ENCODE peak calls at places on chromosome 10, in ten cellular contexts. W, J, U, E, Z, F, A, B, L and K are unnamed samples.

GRCh38 chr10:101569465-101569837 is 18.6 kb downstream of the POLL start:
- DNase-seq in W (no peak), J (no peak), U (no peak), E (no peak), Z (no peak), F (no peak), A (no peak), B (no peak), L (no peak), K (no peak)

GRCh38 chr10:86799188-86799845 is 42.9 kb downstream of the BMPR1A start:
- DNase-seq in W (no peak), J (no peak), U (no peak), E (no peak), Z (no peak), F (no peak), A (no peak), B (no peak), L (no peak), K (no peak)

GRCh38 chr10:125146791-125147604 is 13.4 kb downstream of the CTBP2 start:
- DNase-seq in W (peak), J (peak), U (no peak), E (peak), Z (no peak), F (peak), A (peak), B (no peak), L (no peak), K (peak)

GRCh38 chr10:25444266-25444665 is 269.5 kb downstream of the GPR158 start:
- DNase-seq in W (no peak), J (no peak), U (no peak), E (no peak), Z (no peak), F (no peak), A (no peak), B (no peak), L (no peak), K (no peak)

GRCh38 chr10:116960066-116960465 is 44.9 kb downstream of the SHTN1 start:
- DNase-seq in W (no peak), J (peak), U (no peak), E (no peak), Z (no peak), F (no peak), A (no peak), B (no peak), L (no peak), K (no peak)

GRCh38 chr10:71314028-71314693 is 4.9 kb upstream of the SLC29A3 start:
- DNase-seq in W (peak), J (peak), U (peak), E (no peak), Z (no peak), F (peak), A (peak), B (peak), L (peak), K (no peak)

GRCh38 chr10:131261890-131262289 is 49.6 kb downstream of the TCERG1L start:
- DNase-seq in W (no peak), J (no peak), U (no peak), E (no peak), Z (no peak), F (no peak), A (no peak), B (no peak), L (no peak), K (no peak)

GRCh38 chr10:56551037-56551436 is 190.0 kb upstream of the ZWINT start:
- DNase-seq in W (no peak), J (no peak), U (no peak), E (no peak), Z (no peak), F (no peak), A (no peak), B (no peak), L (no peak), K (no peak)

GRCh38 chr10:125152646-125153368 is 7.6 kb downstream of the CTBP2 start:
- DNase-seq in W (no peak), J (peak), U (no peak), E (no peak), Z (peak), F (peak), A (peak), B (peak), L (peak), K (peak)

GRCh38 chr10:67098460-67098859 is 172.6 kb downstream of the LRRTM3 start:
- DNase-seq in W (no peak), J (peak), U (no peak), E (no peak), Z (no peak), F (no peak), A (peak), B (peak), L (no peak), K (no peak)